ENCODE peak calls at places on chromosomes 2 and 18, in six cellular contexts. G is ovary; M is Caco-2; F is neuronal stem cell; B is CD8-positive, alpha-beta T cell; Q is aorta. L is an unnamed sample.

GRCh38 chr2:189022492-189022891 is 48.3 kb downstream of the COL3A1 start:
- DNase-seq in G (no peak), M (no peak), F (no peak), B (no peak), Q (no peak), L (no peak)

GRCh38 chr2:132573444-132574007 is 96.5 kb downstream of the LYPD1 start:
- DNase-seq in G (no peak), M (no peak), F (no peak), B (no peak), Q (no peak), L (no peak)

GRCh38 chr2:165909466-165909865 is 44.1 kb downstream of the TTC21B start:
- DNase-seq in G (no peak), M (no peak), F (no peak), B (no peak), Q (no peak), L (no peak)

GRCh38 chr18:28108801-28109200 is 68.1 kb downstream of the CDH2 start:
- DNase-seq in G (no peak), M (no peak), F (no peak), B (no peak), Q (no peak), L (no peak)

GRCh38 chr2:207513577-207514257 is 16.0 kb upstream of the CREB1 start:
- DNase-seq in G (no peak), M (no peak), F (no peak), B (no peak), Q (no peak), L (no peak)

GRCh38 chr2:208240641-208241209 is 14.1 kb downstream of the IDH1 start:
- DNase-seq in G (no peak), M (no peak), F (no peak), B (no peak), Q (no peak), L (no peak)

GRCh38 chr2:160319700-160320099 is 119.6 kb upstream of the ITGB6 start:
- DNase-seq in G (no peak), M (no peak), F (no peak), B (no peak), Q (no peak), L (no peak)

GRCh38 chr18:68263481-68263880 is 451.4 kb downstream of the TMX3 start:
- DNase-seq in G (no peak), M (no peak), F (no peak), B (no peak), Q (no peak), L (no peak)

GRCh38 chr2:54945401-54946219 is 104.6 kb downstream of the RTN4 start:
- DNase-seq in G (peak; percentile 61), M (no peak), F (no peak), B (no peak), Q (peak; percentile 83), L (no peak)

GRCh38 chr18:2715990-2716389 is 60.5 kb downstream of the SMCHD1 start:
- DNase-seq in G (no peak), M (no peak), F (no peak), B (no peak), Q (no peak), L (no peak)

GRCh38 chr18:46916551-46917107 is 678 bp downstream of the PIAS2 start:
- DNase-seq in G (no peak), M (no peak), F (peak; percentile 23), B (peak; percentile 67), Q (no peak), L (peak; percentile 37)

GRCh38 chr18:55748227-55748738 is 160.3 kb upstream of the TCF4 start:
- DNase-seq in G (no peak), M (peak; percentile 88), F (no peak), B (no peak), Q (no peak), L (no peak)

GRCh38 chr2:66030553-66030952 is 404.4 kb upstream of the MEIS1 start:
- DNase-seq in G (no peak), M (no peak), F (no peak), B (no peak), Q (no peak), L (no peak)

GRCh38 chr2:204715332-204715731 is 170.1 kb downstream of the PARD3B start:
- DNase-seq in G (no peak), M (no peak), F (no peak), B (no peak), Q (no peak), L (no peak)

GRCh38 chr2:239369631-239370161 is 31.1 kb downstream of the HDAC4 start:
- DNase-seq in G (peak; percentile 16), M (no peak), F (no peak), B (peak; percentile 67), Q (peak; percentile 61), L (no peak)

GRCh38 chr2:127321306-127321705 is 27.4 kb upstream of the ERCC3 start:
- DNase-seq in G (no peak), M (no peak), F (no peak), B (no peak), Q (no peak), L (no peak)

GRCh38 chr2:108637304-108637669 is 82.0 kb upstream of the RANBP2 start:
- DNase-seq in G (peak; percentile 50), M (no peak), F (no peak), B (no peak), Q (no peak), L (peak; percentile 37)

GRCh38 chr2:48249631-48250473 is 280.1 kb upstream of the STON1 start:
- DNase-seq in G (no peak), M (peak; percentile 37), F (no peak), B (no peak), Q (no peak), L (no peak)

GRCh38 chr2:189327879-189328351 is 113.4 kb upstream of the WDR75 start:
- DNase-seq in G (no peak), M (no peak), F (no peak), B (no peak), Q (no peak), L (no peak)

GRCh38 chr2:109398616-109399015 is 215.2 kb downstream of the SEPTIN10 start:
- DNase-seq in G (no peak), M (no peak), F (no peak), B (no peak), Q (no peak), L (no peak)

GRCh38 chr2:219109468-219109867 is 48.7 kb upstream of the IHH start:
- DNase-seq in G (no peak), M (peak; percentile 62), F (peak; percentile 45), B (peak; percentile 51), Q (no peak), L (peak; percentile 35)

GRCh38 chr18:78957140-78957539 is 22.5 kb upstream of the SALL3 start:
- DNase-seq in G (no peak), M (no peak), F (no peak), B (no peak), Q (no peak), L (no peak)

GRCh38 chr2:177029501-177029900 is 183.1 kb upstream of the HNRNPA3 start:
- DNase-seq in G (no peak), M (peak; percentile 53), F (no peak), B (no peak), Q (no peak), L (no peak)

GRCh38 chr2:43714164-43714563 is 37.9 kb upstream of the C1GALT1C1L start:
- DNase-seq in G (no peak), M (no peak), F (no peak), B (no peak), Q (no peak), L (no peak)

GRCh38 chr2:147623328-147623727 is 221.5 kb upstream of the ACVR2A start:
- DNase-seq in G (no peak), M (no peak), F (no peak), B (no peak), Q (no peak), L (no peak)

GRCh38 chr2:88016948-88017779 is 817 bp upstream of the RNU2-63P start:
- DNase-seq in G (no peak), M (no peak), F (peak; percentile 65), B (no peak), Q (peak; percentile 81), L (peak; percentile 72)

GRCh38 chr2:85778646-85779364 is 25.0 kb downstream of the ATOH8 start:
- DNase-seq in G (no peak), M (no peak), F (no peak), B (no peak), Q (peak; percentile 57), L (no peak)

GRCh38 chr18:55430026-55430425 is 158.0 kb downstream of the TCF4 start:
- DNase-seq in G (no peak), M (no peak), F (no peak), B (no peak), Q (no peak), L (no peak)

GRCh38 chr2:223090540-223091235 is 38.7 kb downstream of the KCNE4 start:
- DNase-seq in G (no peak), M (no peak), F (no peak), B (no peak), Q (no peak), L (no peak)

GRCh38 chr18:63366270-63366990 is 576 bp downstream of the KDSR start:
- DNase-seq in G (peak; percentile 52), M (peak; percentile 39), F (peak; percentile 14), B (peak; percentile 67), Q (peak; percentile 89), L (peak; percentile 14)

DNA sequence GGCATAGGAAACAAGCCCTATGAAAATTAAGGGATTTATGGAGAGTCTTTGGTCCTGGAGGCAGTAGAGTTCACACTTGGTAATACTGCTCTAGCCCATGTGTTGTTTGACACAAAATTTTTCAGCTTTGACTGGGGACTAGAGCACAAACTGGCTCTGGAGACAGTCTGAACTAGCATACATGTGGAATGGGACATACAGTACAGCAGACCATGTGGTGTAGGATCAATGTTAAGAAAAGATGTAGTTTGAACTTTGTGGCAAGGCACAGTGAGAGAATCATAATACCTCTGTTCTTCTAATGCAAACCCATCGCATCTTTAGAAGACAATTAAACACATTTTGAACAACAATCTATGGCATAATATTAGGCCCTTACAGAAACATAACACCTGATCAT is 521.5 kb upstream of the DDX18 start:
- DNase-seq in G (no peak), M (no peak), F (no peak), B (no peak), Q (no peak), L (no peak)
- H3K4me1 ChIP-seq in G (no peaks in the 10 kb centered on the region), M (no peaks in the 10 kb centered on the region), F (no peaks in the 10 kb centered on the region), B (no peaks in the 10 kb centered on the region), Q (no peaks in the 10 kb centered on the region), L (no peaks in the 10 kb centered on the region)

GRCh38 chr18:9712606-9713005 is 4.5 kb downstream of the RAB31 start:
- DNase-seq in G (no peak), M (no peak), F (no peak), B (no peak), Q (no peak), L (no peak)
- H3K4me3 ChIP-seq in G (no peak overlapping the region), M (no peak overlapping the region), F (no peak overlapping the region), B (no peak overlapping the region), Q (no peak overlapping the region), L (no peak overlapping the region)

GRCh38 chr2:96864343-96865091 is 5.4 kb downstream of the SEMA4C start:
- DNase-seq in G (no peak), M (no peak), F (no peak), B (no peak), Q (no peak), L (no peak)
- H3K4me1 ChIP-seq in G (peaks cover 8% of the 10 kb centered on the region), M (peaks cover 10% of the 10 kb centered on the region), F (peaks cover 10% of the 10 kb centered on the region), B (peaks cover 29% of the 10 kb centered on the region), Q (no peaks in the 10 kb centered on the region), L (no peaks in the 10 kb centered on the region)

DNA sequence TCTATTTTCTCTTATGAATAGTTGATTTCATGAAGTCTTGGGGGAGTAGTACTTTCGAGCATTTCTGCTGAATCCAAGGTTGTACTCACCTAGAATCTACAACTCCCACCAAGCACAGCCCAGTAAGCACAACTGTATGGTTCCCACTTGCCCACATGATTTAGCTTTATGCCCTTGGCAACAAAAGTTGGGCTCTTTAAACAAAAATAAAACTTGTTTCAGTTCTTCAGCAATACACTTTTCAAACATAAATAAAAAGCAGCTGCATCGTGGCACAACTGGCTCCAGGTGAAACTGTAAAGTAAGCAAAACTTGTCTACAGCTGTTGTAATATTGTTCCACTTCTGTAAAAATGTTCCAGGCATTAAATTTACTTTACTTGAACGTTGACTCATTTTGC is 99.8 kb upstream of the FSIP2 start:
- DNase-seq in G (no peak), M (no peak), F (no peak), B (no peak), Q (no peak), L (no peak)
- H3K4me3 ChIP-seq in G (no peak overlapping the region), M (no peak overlapping the region), F (no peak overlapping the region), B (no peak overlapping the region), Q (no peak overlapping the region), L (no peak overlapping the region)

L was measured in HAP-1.